ENCODE peak calls at places on chromosomes 6 and 20, in seven cellular contexts. X is fibroblast of lung, K is body of pancreas, O is testis, E is cardiac muscle cell, V is GM23338, G is left ventricle myocardium inferior. S is an unnamed sample. For H3K4me1 and H3K36me3, the result is how much of the 10 kb centered on the place peaks cover.

GRCh38 chr20:13671500-13672288 is 33.0 kb upstream of the TASP1 start:
- DNase-seq in X (peak), K (no peak), O (no peak), E (no peak), V (no peak), G (no peak), S (no peak)

GRCh38 chr20:58549681-58550542 is 34.7 kb upstream of the APCDD1L start:
- DNase-seq in X (no peak), K (no peak), O (no peak), E (no peak), V (no peak), G (no peak), S (no peak)

GRCh38 chr6:168619560-168620314 is 178.8 kb downstream of the SMOC2 start:
- DNase-seq in X (no peak), K (no peak), O (no peak), E (no peak), V (no peak), G (no peak), S (no peak)

GRCh38 chr6:44078795-44079671 is 48.2 kb downstream of the MRPL14 start:
- DNase-seq in X (peak), K (peak), O (peak), E (peak), V (peak), G (peak), S (peak)

GRCh38 chr6:108497883-108498282 is 62.8 kb upstream of the FOXO3 start:
- DNase-seq in X (peak), K (peak), O (peak), E (peak), V (peak), G (no peak), S (peak)

GRCh38 chr20:25008388-25009217 is 16.1 kb upstream of the APMAP start:
- DNase-seq in X (no peak), K (no peak), O (no peak), E (no peak), V (no peak), G (no peak), S (no peak)

GRCh38 chr20:62263396-62263795 is 25.1 kb downstream of the OSBPL2 start:
- DNase-seq in X (no peak), K (no peak), O (no peak), E (no peak), V (no peak), G (no peak), S (no peak)

GRCh38 chr20:62558779-62559178 is 83.0 kb upstream of the GATA5 start:
- DNase-seq in X (no peak), K (no peak), O (no peak), E (peak), V (peak), G (peak), S (peak)

GRCh38 chr6:155583997-155584396 is 128.4 kb upstream of the NOX3 start:
- DNase-seq in X (peak), K (no peak), O (no peak), E (no peak), V (no peak), G (no peak), S (no peak)

GRCh38 chr20:63966944-63967322 is 2.8 kb downstream of the ZNF512B start:
- DNase-seq in X (no peak), K (no peak), O (no peak), E (no peak), V (no peak), G (no peak), S (no peak)

GRCh38 chr6:167907837-167908681 is 81.3 kb downstream of the AFDN start:
- DNase-seq in X (peak), K (no peak), O (peak), E (peak), V (peak), G (no peak), S (peak)

GRCh38 chr6:54310377-54311152 is 2.3 kb downstream of the TINAG start:
- DNase-seq in X (no peak), K (no peak), O (no peak), E (no peak), V (no peak), G (no peak), S (no peak)

GRCh38 chr6:75204959-75205775 is 686 bp downstream of the COL12A1 start:
- DNase-seq in X (peak), K (no peak), O (no peak), E (peak), V (peak), G (no peak), S (peak)

GRCh38 chr20:62112368-62112767 is 9.9 kb upstream of the LSM14B start:
- DNase-seq in X (no peak), K (no peak), O (no peak), E (no peak), V (no peak), G (no peak), S (no peak)

GRCh38 chr6:121971886-121972285 is 427.6 kb upstream of the HSF2 start:
- DNase-seq in X (no peak), K (no peak), O (no peak), E (no peak), V (no peak), G (no peak), S (no peak)

GRCh38 chr6:56292505-56293181 is 45.3 kb upstream of the COL21A1 start:
- DNase-seq in X (peak), K (no peak), O (peak), E (peak), V (peak), G (no peak), S (peak)

GRCh38 chr6:100512203-100512862 is 47.6 kb upstream of the SIM1 start:
- DNase-seq in X (peak), K (no peak), O (no peak), E (peak), V (no peak), G (no peak), S (no peak)

DNA sequence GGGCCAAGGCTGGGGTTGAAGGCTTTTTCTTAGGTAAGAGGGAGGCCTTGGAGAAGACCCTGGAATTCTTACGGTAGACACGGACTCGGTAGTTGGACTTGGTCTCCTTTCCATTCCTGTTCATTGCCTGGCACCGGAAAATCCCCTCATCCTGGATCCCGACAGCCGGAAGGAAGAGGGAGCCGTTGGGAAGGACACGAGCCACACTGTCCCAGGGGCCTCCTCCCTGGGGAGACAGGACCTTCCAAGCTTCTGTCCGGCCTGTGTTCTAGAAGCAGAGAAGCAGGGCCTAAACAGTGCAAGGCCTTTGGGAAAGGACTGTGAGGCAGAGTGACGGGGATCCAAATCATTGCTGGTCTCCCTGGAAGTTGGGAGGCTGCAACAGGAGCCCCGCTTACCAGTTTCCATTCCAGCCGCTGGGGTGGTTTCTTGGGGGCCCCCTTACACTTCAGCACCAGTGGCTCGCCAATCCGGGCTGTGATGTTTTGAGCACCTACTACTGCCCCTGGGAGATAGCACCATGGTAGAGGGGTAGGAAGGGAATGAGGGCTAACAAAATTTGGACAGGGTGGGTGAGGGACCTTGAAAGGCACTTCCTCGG is 470 bp downstream of the AGER start:
- DNase-seq in X (no peak), K (no peak), O (no peak), E (no peak), V (no peak), G (peak), S (no peak)
- H3K4me1 ChIP-seq in X (under half), K (under half), O (under half), E (under half), V (under half), G (half or more), S (under half)

DNA sequence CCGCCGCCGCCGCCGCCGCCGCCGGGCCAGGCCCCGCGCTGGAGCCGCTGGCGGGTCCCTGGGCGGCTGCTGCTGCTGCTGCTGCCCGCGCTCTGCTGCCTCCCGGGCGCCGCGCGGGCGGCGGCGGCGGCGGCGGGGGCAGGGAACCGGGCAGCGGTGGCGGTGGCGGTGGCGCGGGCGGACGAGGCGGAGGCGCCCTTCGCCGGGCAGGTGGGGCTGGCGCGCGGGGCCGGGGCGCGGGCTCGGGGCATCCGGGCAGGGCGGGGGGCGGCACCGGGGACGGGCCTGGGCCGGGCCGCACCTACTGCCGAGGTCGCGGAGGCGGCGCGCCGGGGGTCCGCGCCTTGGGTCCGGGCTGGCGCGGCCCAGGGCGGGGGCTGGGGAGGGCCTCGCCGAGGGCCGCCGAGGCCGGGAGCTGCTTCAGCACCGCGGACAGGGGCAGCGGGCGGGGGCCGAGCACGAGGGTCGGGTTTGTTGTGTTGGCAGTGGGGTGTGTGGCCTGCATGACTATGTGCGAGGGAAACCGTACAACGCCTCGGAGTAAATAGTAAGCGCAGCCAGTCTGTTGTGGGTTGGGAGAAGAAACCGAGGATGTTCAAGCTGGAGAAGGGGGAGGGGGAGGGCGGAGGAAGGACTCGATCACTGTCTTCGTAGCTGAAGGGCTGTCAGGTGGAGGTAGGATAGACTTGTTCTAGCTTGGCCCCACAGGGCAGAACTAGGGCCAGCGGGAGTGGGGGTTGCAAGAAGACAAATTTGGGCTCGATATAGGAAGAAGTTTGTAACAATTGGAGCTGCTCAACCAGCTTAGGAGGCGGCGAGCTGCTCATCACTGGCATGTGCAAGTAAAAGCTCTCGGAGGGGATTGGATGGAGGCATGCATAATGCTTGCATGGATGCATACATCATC is 538 bp downstream of the MMP24 start:
- DNase-seq in X (peak), K (peak), O (peak), E (peak), V (peak), G (peak), S (peak)
- H3K4me3 ChIP-seq in X (no peak), K (no peak), O (no peak), E (no peak), V (peak), G (peak), S (no peak)

GRCh38 chr20:49446808-49447207 is 35.7 kb downstream of the KCNB1 start:
- DNase-seq in X (peak), K (peak), O (peak), E (peak), V (peak), G (peak), S (peak)
- H3K36me3 ChIP-seq in X (under half), K (under half), O (under half), E (under half), V (under half), G (under half), S (under half)

GRCh38 chr6:24494726-24495515 is at the start of gene ALDH5A1:
- DNase-seq in X (peak), K (peak), O (peak), E (peak), V (peak), G (peak), S (peak)

GRCh38 chr6:24492475-24492874 is 2.3 kb upstream of the ALDH5A1 start:
- DNase-seq in X (no peak), K (peak), O (peak), E (peak), V (peak), G (no peak), S (no peak)

GRCh38 chr6:24495516-24495847 is 713 bp downstream of the ALDH5A1 start:
- DNase-seq in X (peak), K (peak), O (peak), E (peak), V (peak), G (peak), S (peak)

GRCh38 chr6:24497254-24497989 is 2.7 kb downstream of the ALDH5A1 start:
- DNase-seq in X (no peak), K (no peak), O (peak), E (no peak), V (no peak), G (no peak), S (no peak)

GRCh38 chr6:24493945-24494725 is 634 bp upstream of the ALDH5A1 start:
- DNase-seq in X (no peak), K (no peak), O (peak), E (no peak), V (no peak), G (no peak), S (no peak)
- H3K4me1 ChIP-seq in X (under half), K (under half), O (under half), E (under half), V (under half), G (under half), S (under half)

DNA sequence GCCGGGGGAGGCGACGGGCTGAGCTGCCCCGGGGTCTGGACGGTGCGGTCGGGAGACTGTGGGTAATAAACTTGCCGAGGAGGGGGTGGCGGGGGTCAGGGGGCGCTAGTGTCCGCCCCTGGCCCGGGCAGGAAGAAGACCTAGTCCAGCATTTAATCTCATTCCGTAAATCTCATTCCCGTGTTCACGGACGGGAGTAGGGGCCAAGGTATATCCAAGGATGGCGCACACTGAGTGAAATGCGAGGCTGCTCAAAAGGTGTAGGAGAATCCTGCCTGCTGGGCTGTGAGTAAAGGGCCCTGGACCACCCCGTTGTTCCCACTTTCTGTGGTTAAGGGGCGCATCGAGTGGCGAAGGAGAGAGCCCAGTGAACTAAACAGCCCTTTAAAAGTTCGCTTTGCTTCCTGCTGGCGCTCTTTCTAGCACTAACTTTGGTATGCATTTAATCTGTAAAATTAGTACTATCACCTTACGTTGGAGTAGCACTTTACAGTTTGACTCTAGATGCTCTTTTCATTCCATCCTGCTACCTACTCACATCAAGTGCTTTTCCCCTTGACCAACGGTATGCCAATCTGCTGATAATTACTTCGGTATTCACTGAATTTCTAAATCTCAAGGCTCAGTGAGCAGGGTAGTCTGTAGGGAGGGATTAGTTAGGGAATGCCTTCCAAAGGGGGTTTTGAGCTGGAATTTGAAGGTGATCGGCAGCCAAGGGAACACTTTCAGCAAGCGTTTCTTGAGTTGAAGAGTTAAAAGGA is 730 bp downstream of the PARD6B start:
- DNase-seq in X (no peak), K (peak), O (peak), E (peak), V (peak), G (no peak), S (no peak)
- H3K4me3 ChIP-seq in X (peak), K (peak), O (peak), E (peak), V (peak), G (peak), S (peak)

DNA sequence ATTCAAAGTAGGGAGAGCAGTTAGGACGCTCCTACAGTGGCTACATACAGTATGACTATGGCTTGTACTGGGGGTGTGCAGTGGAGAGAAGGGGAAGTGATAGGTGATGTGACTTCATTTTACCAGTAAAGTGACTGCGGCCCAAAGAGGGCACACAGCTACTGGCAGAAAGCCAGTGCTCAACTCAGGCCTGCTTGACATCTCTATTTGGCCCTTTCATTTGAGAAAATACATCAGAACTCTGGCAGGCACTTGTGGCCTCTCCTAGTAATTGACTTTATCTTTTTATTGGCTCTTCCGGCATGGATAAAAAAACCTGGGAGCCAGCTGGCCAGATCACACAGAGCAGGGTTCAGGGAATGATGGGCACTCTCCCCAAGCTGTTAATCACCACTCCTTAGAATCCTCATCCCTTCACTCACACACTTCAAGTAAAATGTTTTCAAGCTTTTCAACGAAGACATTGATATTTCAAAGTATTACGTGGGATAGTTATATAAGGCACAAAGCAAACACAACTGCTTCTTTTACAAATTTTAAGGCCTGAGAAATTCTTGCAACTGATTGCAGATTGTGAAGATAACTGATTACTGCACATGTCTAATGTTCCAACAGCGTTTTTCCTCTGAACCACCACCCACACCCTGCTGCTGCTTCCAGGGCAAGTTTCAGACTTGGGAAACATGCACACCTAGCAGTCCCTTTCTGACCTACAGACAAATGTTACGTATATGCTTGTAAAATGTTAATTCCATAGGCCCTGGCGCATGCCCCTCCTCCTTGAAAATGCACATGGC is 73.5 kb downstream of the TNFRSF21 start:
- DNase-seq in X (no peak), K (no peak), O (no peak), E (peak), V (no peak), G (peak), S (no peak)
- H3K36me3 ChIP-seq in X (under half), K (under half), O (under half), E (under half), V (under half), G (under half), S (under half)

DNA sequence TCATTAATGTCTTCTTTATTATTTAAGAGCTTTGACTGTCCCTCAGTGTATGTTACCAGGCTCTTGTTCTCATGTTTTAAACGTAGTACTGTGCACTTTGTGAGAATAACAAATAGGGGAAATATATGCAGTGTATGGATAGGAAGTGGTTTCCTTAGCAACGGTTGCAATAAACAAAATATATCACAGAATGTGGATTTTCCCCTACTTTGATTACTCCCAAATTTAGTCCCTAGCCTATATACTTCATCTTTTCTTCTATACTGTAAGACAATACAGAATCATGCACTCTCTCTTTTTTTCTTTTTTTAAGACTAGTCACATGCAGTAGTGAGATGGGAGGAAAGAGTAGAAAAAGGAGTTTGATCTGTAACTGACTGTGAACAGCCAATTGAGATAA is 123.8 kb upstream of the AKIRIN2 start:
- DNase-seq in X (no peak), K (no peak), O (no peak), E (no peak), V (no peak), G (no peak), S (no peak)
- H3K4me1 ChIP-seq in X (under half), K (under half), O (under half), E (under half), V (under half), G (under half), S (under half)

GRCh38 chr6:36827261-36828079 is 11.8 kb downstream of the CPNE5 start:
- DNase-seq in X (peak), K (no peak), O (no peak), E (no peak), V (no peak), G (no peak), S (peak)
- H3K4me3 ChIP-seq in X (no peak), K (no peak), O (no peak), E (no peak), V (no peak), G (no peak), S (peak)

DNA sequence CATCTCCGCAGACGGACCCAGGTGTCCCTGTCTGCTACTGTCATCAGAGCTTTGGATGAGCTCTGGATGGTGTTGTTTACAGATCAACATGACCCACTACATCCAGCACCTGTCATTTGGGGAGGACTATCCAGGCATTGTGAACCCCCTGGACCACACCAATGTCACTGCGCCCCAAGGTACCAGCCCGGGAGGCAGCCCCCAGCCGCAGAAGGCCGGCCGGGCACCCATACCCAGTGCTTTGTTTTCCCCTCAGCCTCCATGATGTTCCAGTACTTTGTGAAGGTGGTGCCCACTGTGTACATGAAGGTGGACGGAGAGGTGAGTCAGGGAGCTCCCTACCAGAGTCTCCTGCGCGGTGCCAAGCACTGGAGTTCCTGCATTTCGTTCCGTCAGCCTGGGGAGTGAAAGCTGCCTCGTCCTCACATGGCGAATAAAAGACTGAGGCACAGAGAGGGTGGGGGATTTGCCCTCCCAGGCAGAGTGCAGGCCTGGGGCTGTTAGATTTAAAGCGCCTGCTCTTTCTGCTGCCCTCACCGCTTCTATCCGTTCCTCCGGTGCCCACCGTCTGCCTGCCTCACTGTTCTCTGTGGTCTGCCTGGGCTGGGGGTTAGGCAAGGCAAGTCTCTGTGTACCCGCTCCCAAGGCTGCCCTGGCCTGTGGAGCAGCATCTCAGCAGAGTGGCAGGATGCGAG is 14.2 kb downstream of the ERGIC3 start:
- DNase-seq in X (no peak), K (no peak), O (no peak), E (no peak), V (no peak), G (no peak), S (no peak)
- H3K36me3 ChIP-seq in X (under half), K (under half), O (under half), E (under half), V (under half), G (half or more), S (under half)

S was measured in SJCRH30.